ENCODE peak calls at places on chromosomes 3 and 15, in nine cellular contexts. Y is neural progenitor cell, Q is fibroblast of lung, V is MM.1S, J is IMR-90, T is mesendoderm, R is mammary epithelial cell, F is H9, W is astrocyte. A is an unnamed sample.
A peak's percentile ranks its signal among the peaks of the same experiment; 100 is the strongest.

GRCh38 chr3:124934577-124934976 is at the start of gene MUC13:
- DNase-seq in Y (no peak), Q (no peak), V (no peak), J (no peak), T (no peak), R (no peak), F (no peak), W (no peak), A (no peak)

GRCh38 chr3:96813820-96814580 is 394 bp upstream of the EPHA6 start:
- DNase-seq in Y (peak; percentile 77), Q (peak; percentile 58), V (peak; percentile 25), J (peak; percentile 7), T (peak; percentile 83), R (peak; percentile 37), F (peak; percentile 56), W (peak; percentile 36), A (no peak)

GRCh38 chr3:68974711-68975110 is 38.8 kb downstream of the EOGT start:
- DNase-seq in Y (no peak), Q (no peak), V (no peak), J (no peak), T (no peak), R (no peak), F (no peak), W (no peak), A (no peak)

GRCh38 chr3:14452676-14453367 is 50.4 kb downstream of the SLC6A6 start:
- DNase-seq in Y (no peak), Q (peak; percentile 99), V (no peak), J (peak; percentile 98), T (no peak), R (peak; percentile 81), F (no peak), W (peak; percentile 98), A (no peak)

GRCh38 chr3:154018100-154018696 is 103.0 kb upstream of the ARHGEF26 start:
- DNase-seq in Y (peak; percentile 76), Q (peak; percentile 2), V (peak; percentile 38), J (peak; percentile 18), T (peak; percentile 70), R (no peak), F (peak; percentile 77), W (no peak), A (peak; percentile 77)

GRCh38 chr3:110680365-110680909 is 391.2 kb upstream of the NECTIN3 start:
- DNase-seq in Y (no peak), Q (peak; percentile 28), V (no peak), J (peak; percentile 64), T (no peak), R (no peak), F (no peak), W (peak; percentile 12), A (no peak)

GRCh38 chr3:48558446-48559134 is 2.0 kb upstream of the PFKFB4 start:
- DNase-seq in Y (no peak), Q (no peak), V (no peak), J (no peak), T (no peak), R (no peak), F (no peak), W (no peak), A (no peak)

GRCh38 chr3:70999730-71000129 is 583.8 kb downstream of the FOXP1 start:
- DNase-seq in Y (no peak), Q (peak; percentile 82), V (no peak), J (peak; percentile 82), T (no peak), R (peak; percentile 56), F (no peak), W (peak; percentile 76), A (no peak)

GRCh38 chr3:71585891-71586809 is 2.6 kb upstream of the FOXP1 start:
- DNase-seq in Y (peak; percentile 15), Q (peak; percentile 53), V (peak; percentile 28), J (peak; percentile 66), T (peak; percentile 22), R (no peak), F (no peak), W (peak; percentile 24), A (peak; percentile 77)

GRCh38 chr3:193997228-193998192 is 138.4 kb upstream of the HES1 start:
- DNase-seq in Y (no peak), Q (peak; percentile 36), V (no peak), J (no peak), T (no peak), R (no peak), F (no peak), W (peak; percentile 25), A (no peak)

GRCh38 chr3:109927161-109927560 is 589.8 kb upstream of the DPPA4 start:
- DNase-seq in Y (no peak), Q (peak; percentile 98), V (no peak), J (peak; percentile 98), T (peak; percentile 80), R (peak; percentile 99), F (no peak), W (peak; percentile 97), A (no peak)

GRCh38 chr15:81181220-81181619 is 15.5 kb upstream of the IL16 start:
- DNase-seq in Y (no peak), Q (no peak), V (no peak), J (no peak), T (no peak), R (no peak), F (no peak), W (no peak), A (no peak)

GRCh38 chr15:81182746-81183402 is 13.8 kb upstream of the IL16 start:
- DNase-seq in Y (peak; percentile 18), Q (no peak), V (no peak), J (no peak), T (peak; percentile 43), R (no peak), F (peak; percentile 44), W (no peak), A (no peak)

GRCh38 chr15:81183403-81183760 is 13.3 kb upstream of the IL16 start:
- DNase-seq in Y (no peak), Q (no peak), V (no peak), J (no peak), T (no peak), R (no peak), F (no peak), W (no peak), A (no peak)

GRCh38 chr15:81184188-81184587 is 12.5 kb upstream of the IL16 start:
- DNase-seq in Y (no peak), Q (peak; percentile 11), V (no peak), J (peak; percentile 41), T (no peak), R (no peak), F (no peak), W (peak; percentile 20), A (no peak)

DNA sequence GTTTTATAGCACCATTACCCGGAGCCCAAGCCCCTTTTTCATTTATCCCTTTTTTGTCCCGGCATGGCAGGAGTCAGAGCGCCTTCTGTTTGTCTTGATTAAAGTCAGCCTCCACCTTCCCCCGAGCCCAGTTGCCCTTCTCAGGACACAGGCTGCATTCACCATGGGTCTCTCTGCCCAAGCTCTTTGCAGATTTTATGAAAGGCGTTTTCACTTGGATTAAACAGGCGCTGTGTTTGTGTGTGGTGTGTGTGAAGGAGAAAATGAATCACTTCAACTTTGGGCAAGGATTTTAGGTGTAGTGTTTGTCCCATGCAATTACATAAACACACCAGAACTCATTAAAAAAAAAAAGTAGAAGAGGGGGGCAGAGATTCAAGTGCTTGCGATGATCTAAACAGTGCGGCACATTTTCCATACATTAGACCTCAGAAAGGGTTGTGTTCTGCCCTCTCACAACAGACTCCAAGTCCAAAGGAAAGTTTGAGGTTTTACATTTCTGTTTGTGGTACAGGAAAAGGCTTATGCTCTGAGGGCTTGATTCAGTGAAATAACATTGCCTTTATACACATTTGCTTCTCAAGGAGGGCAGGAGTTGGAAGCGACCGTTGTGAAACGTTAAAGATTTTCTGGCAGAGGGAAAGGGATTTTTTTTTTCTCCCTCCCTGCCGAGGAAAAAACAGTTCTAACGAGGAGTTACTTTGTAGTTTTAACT is 14.5 kb upstream of the IL16 start:
- DNase-seq in Y (peak; percentile 50), Q (peak; percentile 11), V (no peak), J (peak; percentile 36), T (no peak), R (no peak), F (no peak), W (no peak), A (no peak)
- H3K27me3 ChIP-seq in Y (no peaks in the 10 kb centered on the region), Q (no peaks in the 10 kb centered on the region), V (no peaks in the 10 kb centered on the region), J (no peaks in the 10 kb centered on the region), T (no peaks in the 10 kb centered on the region), R (no peaks in the 10 kb centered on the region), F (no peaks in the 10 kb centered on the region), W (peaks cover 14% of the 10 kb centered on the region), A (no peaks in the 10 kb centered on the region)

DNA sequence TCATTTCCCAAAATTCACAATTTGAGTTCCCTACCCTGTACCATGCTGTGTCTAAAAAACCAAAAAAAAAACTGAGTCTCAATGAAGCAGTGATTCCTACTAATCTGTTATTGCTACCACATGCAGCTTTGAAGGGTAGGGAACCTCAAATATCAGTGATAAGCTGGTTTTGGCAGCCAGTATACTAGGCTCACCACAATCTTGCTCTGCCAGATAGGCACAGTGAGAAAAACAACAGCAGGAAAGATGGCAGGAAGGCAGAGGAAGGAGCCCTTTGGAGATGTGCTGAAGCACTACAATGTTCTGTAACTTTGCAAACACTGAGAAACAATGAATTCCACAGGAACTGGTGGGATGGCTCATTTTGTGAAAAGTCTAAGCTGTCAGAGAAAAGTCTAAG is 96.9 kb upstream of the UBP1 start:
- DNase-seq in Y (no peak), Q (peak; percentile 14), V (no peak), J (no peak), T (no peak), R (no peak), F (no peak), W (peak; percentile 2), A (no peak)
- H3K9ac ChIP-seq in Y (no peak overlapping the region), Q (no peak overlapping the region), V (no peak overlapping the region), J (no peak overlapping the region), T (no peak overlapping the region), R (no peak overlapping the region), F (no peak overlapping the region), W (no peak overlapping the region), A (no peak overlapping the region)

GRCh38 chr15:98901438-98901837 is 106.2 kb downstream of the PGPEP1L start:
- DNase-seq in Y (no peak), Q (no peak), V (no peak), J (no peak), T (peak; percentile 55), R (peak; percentile 42), F (no peak), W (no peak), A (no peak)
- H3K4me1 ChIP-seq in Y (peaks cover 33% of the 10 kb centered on the region), Q (peaks cover 23% of the 10 kb centered on the region), V (no peaks in the 10 kb centered on the region), J (peaks cover 49% of the 10 kb centered on the region), T (peaks cover 3% of the 10 kb centered on the region), R (peaks cover 76% of the 10 kb centered on the region), F (peaks cover 7% of the 10 kb centered on the region), W (peaks cover 80% of the 10 kb centered on the region), A (no peaks in the 10 kb centered on the region)

GRCh38 chr3:74048686-74049085 is 423.9 kb upstream of the PDZRN3 start:
- DNase-seq in Y (no peak), Q (no peak), V (no peak), J (no peak), T (no peak), R (no peak), F (no peak), W (no peak), A (no peak)

GRCh38 chr3:74041068-74041675 is 416.4 kb upstream of the PDZRN3 start:
- DNase-seq in Y (no peak), Q (no peak), V (peak; percentile 84), J (no peak), T (no peak), R (no peak), F (no peak), W (no peak), A (no peak)

DNA sequence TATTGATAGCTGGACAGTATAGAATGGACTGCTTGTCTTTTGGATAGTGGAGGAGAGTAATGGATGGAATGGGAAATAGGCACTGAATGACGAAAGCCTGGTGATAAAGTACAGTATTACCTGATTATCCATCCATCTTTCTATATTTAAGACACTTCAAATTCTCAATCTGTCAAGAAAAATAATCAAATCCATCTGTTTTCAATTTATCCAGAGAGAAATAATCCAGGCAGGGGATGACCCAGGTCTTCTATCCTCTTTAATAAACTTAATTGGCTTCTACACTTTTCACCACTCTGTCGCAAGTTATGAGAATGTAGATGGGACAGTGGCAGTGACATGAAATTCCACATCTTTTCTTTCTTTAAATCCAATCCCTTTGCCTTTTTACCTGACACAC is 420.3 kb upstream of the PDZRN3 start:
- DNase-seq in Y (no peak), Q (no peak), V (no peak), J (no peak), T (no peak), R (no peak), F (no peak), W (no peak), A (no peak)
- H3K27me3 ChIP-seq in Y (no peaks in the 10 kb centered on the region), Q (no peaks in the 10 kb centered on the region), V (no peaks in the 10 kb centered on the region), J (no peaks in the 10 kb centered on the region), T (no peaks in the 10 kb centered on the region), R (peaks cover 3% of the 10 kb centered on the region), F (no peaks in the 10 kb centered on the region), W (no peaks in the 10 kb centered on the region), A (no peaks in the 10 kb centered on the region)

A was measured in Karpas-422.